ENCODE peak calls at places on chromosomes 7 and 10, in four cellular contexts. One of them, this sample, is unnamed.

GRCh38 chr7:31882187-31882586 is 188.0 kb downstream of the PDE1C start:
- DNase-seq in effector memory CD4-positive, alpha-beta T cell: no peak
- DNase-seq in heart left ventricle: peak
- DNase-seq in transverse colon: no peak
- DNase-seq in this sample: peak

GRCh38 chr7:79398145-79398749 is 55.2 kb downstream of the MAGI2 start:
- DNase-seq in effector memory CD4-positive, alpha-beta T cell: no peak
- DNase-seq in heart left ventricle: no peak
- DNase-seq in transverse colon: no peak
- DNase-seq in this sample: no peak

GRCh38 chr7:45692031-45692430 is 117.9 kb downstream of the ADCY1 start:
- DNase-seq in effector memory CD4-positive, alpha-beta T cell: no peak
- DNase-seq in heart left ventricle: peak
- DNase-seq in transverse colon: no peak
- DNase-seq in this sample: no peak

GRCh38 chr7:112556633-112557032 is 75.8 kb downstream of the LSMEM1 start:
- DNase-seq in effector memory CD4-positive, alpha-beta T cell: no peak
- DNase-seq in heart left ventricle: no peak
- DNase-seq in transverse colon: no peak
- DNase-seq in this sample: no peak

GRCh38 chr7:45654341-45654740 is 80.2 kb downstream of the ADCY1 start:
- DNase-seq in effector memory CD4-positive, alpha-beta T cell: no peak
- DNase-seq in heart left ventricle: no peak
- DNase-seq in transverse colon: no peak
- DNase-seq in this sample: no peak

GRCh38 chr10:126294451-126294850 is 93.8 kb downstream of the ADAM12 start:
- DNase-seq in effector memory CD4-positive, alpha-beta T cell: no peak
- DNase-seq in heart left ventricle: no peak
- DNase-seq in transverse colon: no peak
- DNase-seq in this sample: no peak

GRCh38 chr10:120456626-120457430 is at the start of gene PLPP4:
- DNase-seq in effector memory CD4-positive, alpha-beta T cell: no peak
- DNase-seq in heart left ventricle: no peak
- DNase-seq in transverse colon: no peak
- DNase-seq in this sample: no peak

GRCh38 chr7:133303372-133303771 is 50.5 kb downstream of the EXOC4 start:
- DNase-seq in effector memory CD4-positive, alpha-beta T cell: no peak
- DNase-seq in heart left ventricle: no peak
- DNase-seq in transverse colon: no peak
- DNase-seq in this sample: no peak

GRCh38 chr7:159027803-159028455 is 116.7 kb downstream of the VIPR2 start:
- DNase-seq in effector memory CD4-positive, alpha-beta T cell: no peak
- DNase-seq in heart left ventricle: peak
- DNase-seq in transverse colon: peak
- DNase-seq in this sample: peak

GRCh38 chr10:112792487-112793196 is 157.4 kb upstream of the TCF7L2 start:
- DNase-seq in effector memory CD4-positive, alpha-beta T cell: no peak
- DNase-seq in heart left ventricle: no peak
- DNase-seq in transverse colon: peak
- DNase-seq in this sample: no peak

GRCh38 chr7:82468435-82468834 is 24.9 kb upstream of the CACNA2D1 start:
- DNase-seq in effector memory CD4-positive, alpha-beta T cell: no peak
- DNase-seq in heart left ventricle: no peak
- DNase-seq in transverse colon: no peak
- DNase-seq in this sample: no peak

GRCh38 chr10:71086439-71087080 is 125.8 kb upstream of the UNC5B start:
- DNase-seq in effector memory CD4-positive, alpha-beta T cell: no peak
- DNase-seq in heart left ventricle: peak
- DNase-seq in transverse colon: no peak
- DNase-seq in this sample: peak

GRCh38 chr10:21943633-21944265 is 59.8 kb downstream of the DNAJC1 start:
- DNase-seq in effector memory CD4-positive, alpha-beta T cell: no peak
- DNase-seq in heart left ventricle: no peak
- DNase-seq in transverse colon: no peak
- DNase-seq in this sample: no peak

GRCh38 chr10:79070611-79071534 is 2.1 kb downstream of the ZMIZ1 start:
- DNase-seq in effector memory CD4-positive, alpha-beta T cell: no peak
- DNase-seq in heart left ventricle: peak
- DNase-seq in transverse colon: peak
- DNase-seq in this sample: peak

GRCh38 chr7:66167773-66168367 is 37.3 kb upstream of the TPST1 start:
- DNase-seq in effector memory CD4-positive, alpha-beta T cell: no peak
- DNase-seq in heart left ventricle: no peak
- DNase-seq in transverse colon: no peak
- DNase-seq in this sample: no peak

GRCh38 chr10:5810235-5810634 is 3.0 kb downstream of the GDI2 start:
- DNase-seq in effector memory CD4-positive, alpha-beta T cell: no peak
- DNase-seq in heart left ventricle: no peak
- DNase-seq in transverse colon: no peak
- DNase-seq in this sample: no peak
- H3K4me3 ChIP-seq in effector memory CD4-positive, alpha-beta T cell: peak
- H3K4me3 ChIP-seq in heart left ventricle: no peak
- H3K4me3 ChIP-seq in transverse colon: no peak
- H3K4me3 ChIP-seq in this sample: peak

GRCh38 chr7:122166260-122166659 is 22.2 kb upstream of the AASS start:
- DNase-seq in effector memory CD4-positive, alpha-beta T cell: no peak
- DNase-seq in heart left ventricle: no peak
- DNase-seq in transverse colon: no peak
- DNase-seq in this sample: no peak
- H3K27ac ChIP-seq in effector memory CD4-positive, alpha-beta T cell: no peak
- H3K27ac ChIP-seq in heart left ventricle: no peak
- H3K27ac ChIP-seq in transverse colon: no peak
- H3K27ac ChIP-seq in this sample: no peak

GRCh38 chr10:101772017-101772894 is 3.7 kb downstream of the FGF8 start:
- DNase-seq in effector memory CD4-positive, alpha-beta T cell: no peak
- DNase-seq in heart left ventricle: no peak
- DNase-seq in transverse colon: no peak
- DNase-seq in this sample: peak

GRCh38 chr10:101774589-101775272 is 1.2 kb downstream of the FGF8 start:
- DNase-seq in effector memory CD4-positive, alpha-beta T cell: no peak
- DNase-seq in heart left ventricle: no peak
- DNase-seq in transverse colon: no peak
- DNase-seq in this sample: peak

GRCh38 chr10:101775273-101776131 is at the start of gene FGF8:
- DNase-seq in effector memory CD4-positive, alpha-beta T cell: no peak
- DNase-seq in heart left ventricle: no peak
- DNase-seq in transverse colon: no peak
- DNase-seq in this sample: peak

GRCh38 chr10:101772895-101773761 is 2.8 kb downstream of the FGF8 start:
- DNase-seq in effector memory CD4-positive, alpha-beta T cell: no peak
- DNase-seq in heart left ventricle: no peak
- DNase-seq in transverse colon: no peak
- DNase-seq in this sample: peak

DNA sequence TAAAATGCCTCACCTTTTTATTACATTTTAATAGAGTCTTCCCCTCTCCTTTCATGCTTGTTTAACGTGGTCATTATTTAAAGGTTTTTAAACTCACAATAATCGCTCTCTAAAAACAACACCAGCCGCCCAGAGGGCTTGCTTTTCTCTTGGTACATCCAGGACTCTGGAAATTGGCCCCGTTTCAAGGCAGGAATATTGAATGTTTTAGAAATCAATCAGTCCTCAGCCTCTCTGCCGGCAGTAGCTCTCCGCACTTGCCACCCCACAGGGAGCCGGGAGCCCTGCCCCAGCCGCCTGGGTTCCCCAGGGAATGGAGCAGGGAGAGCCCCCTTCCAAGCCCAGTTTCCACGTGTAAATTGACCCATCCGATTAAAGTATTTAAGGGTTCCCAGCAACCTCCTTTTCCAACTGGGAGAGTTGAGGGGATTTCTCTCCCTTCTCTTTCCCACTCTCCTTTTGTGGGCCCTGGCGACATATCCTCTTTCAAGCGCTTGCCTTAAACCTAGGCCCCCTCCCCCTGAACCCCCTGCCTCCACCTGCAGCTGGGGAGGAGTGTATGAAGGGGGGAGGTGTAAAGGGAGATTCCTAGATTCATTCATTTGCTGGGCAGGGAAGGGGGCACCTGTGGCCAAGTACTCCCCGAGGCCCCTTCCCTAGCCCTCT is 1.9 kb downstream of the FGF8 start:
- DNase-seq in effector memory CD4-positive, alpha-beta T cell: no peak
- DNase-seq in heart left ventricle: no peak
- DNase-seq in transverse colon: no peak
- DNase-seq in this sample: peak
- H3K4me3 ChIP-seq in effector memory CD4-positive, alpha-beta T cell: no peak
- H3K4me3 ChIP-seq in heart left ventricle: no peak
- H3K4me3 ChIP-seq in transverse colon: no peak
- H3K4me3 ChIP-seq in this sample: no peak

GRCh38 chr7:27184342-27185012 is 555 bp downstream of the HOXA11 start:
- DNase-seq in effector memory CD4-positive, alpha-beta T cell: no peak
- DNase-seq in heart left ventricle: no peak
- DNase-seq in transverse colon: peak
- DNase-seq in this sample: peak

GRCh38 chr7:27186450-27187157 is 1.6 kb upstream of the HOXA11 start:
- DNase-seq in effector memory CD4-positive, alpha-beta T cell: no peak
- DNase-seq in heart left ventricle: no peak
- DNase-seq in transverse colon: no peak
- DNase-seq in this sample: no peak

GRCh38 chr7:27187158-27187701 is 2.2 kb upstream of the HOXA11 start:
- DNase-seq in effector memory CD4-positive, alpha-beta T cell: no peak
- DNase-seq in heart left ventricle: no peak
- DNase-seq in transverse colon: no peak
- DNase-seq in this sample: peak

GRCh38 chr7:27185013-27185707 is at the start of gene HOXA11:
- DNase-seq in effector memory CD4-positive, alpha-beta T cell: no peak
- DNase-seq in heart left ventricle: no peak
- DNase-seq in transverse colon: peak
- DNase-seq in this sample: peak

DNA sequence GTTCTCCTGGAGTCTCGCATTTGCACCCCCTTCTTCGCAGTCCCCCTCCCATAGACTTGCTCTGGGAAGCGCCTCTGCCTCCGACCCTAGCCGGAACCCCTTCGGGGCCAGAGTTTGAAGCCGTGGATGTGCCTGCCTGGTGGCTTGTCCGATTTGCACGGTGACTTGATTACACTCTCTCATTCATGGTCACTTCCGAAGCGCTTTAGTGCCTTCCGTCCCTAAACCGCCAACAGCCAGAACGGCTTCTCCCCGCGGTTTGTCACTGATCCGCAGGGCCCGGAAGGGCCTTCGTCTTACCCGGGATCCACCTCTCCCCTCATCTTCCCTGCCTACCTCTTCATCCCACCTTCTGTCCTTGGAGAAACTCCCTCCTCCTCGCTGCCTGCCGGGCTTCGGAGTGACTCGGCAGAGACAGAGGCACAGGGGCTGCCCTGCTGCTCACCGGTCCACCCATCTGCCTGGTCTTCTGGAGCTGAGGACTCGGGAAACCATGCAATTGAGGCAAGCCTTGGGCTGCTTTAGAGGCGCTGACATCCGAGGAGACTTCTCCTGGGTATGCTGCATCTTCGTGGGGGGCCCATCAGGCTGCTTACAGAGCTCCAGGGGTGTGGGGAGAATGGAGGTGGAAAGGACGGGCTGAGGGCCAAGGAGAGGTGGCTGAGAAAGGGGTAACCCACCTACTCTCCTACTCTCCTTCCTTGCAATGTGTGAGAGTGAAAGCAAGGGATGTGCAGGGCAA is 847 bp upstream of the HOXA11 start:
- DNase-seq in effector memory CD4-positive, alpha-beta T cell: no peak
- DNase-seq in heart left ventricle: no peak
- DNase-seq in transverse colon: peak
- DNase-seq in this sample: peak
- H3K27ac ChIP-seq in effector memory CD4-positive, alpha-beta T cell: no peak
- H3K27ac ChIP-seq in heart left ventricle: no peak
- H3K27ac ChIP-seq in transverse colon: peak
- H3K27ac ChIP-seq in this sample: no peak

DNA sequence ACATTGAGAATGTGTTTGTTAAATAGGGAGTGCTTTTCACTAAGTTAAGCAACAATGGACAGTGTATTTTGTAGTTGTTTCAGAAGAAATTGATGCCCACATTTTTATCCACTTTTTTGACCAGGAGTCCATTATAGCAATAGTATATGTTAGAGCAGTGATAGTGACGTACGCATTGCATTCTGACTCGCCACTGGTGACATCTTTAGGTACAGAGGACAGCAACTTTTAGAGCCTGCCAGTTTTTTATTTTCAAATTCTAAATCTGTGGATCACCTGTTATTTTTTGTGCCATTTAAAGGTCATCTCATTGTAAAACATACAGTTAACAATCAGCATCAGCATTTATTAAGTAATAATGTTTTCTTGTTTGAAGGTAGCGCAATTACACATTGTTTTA is 1.4 kb downstream of the UBE2D1 start:
- DNase-seq in effector memory CD4-positive, alpha-beta T cell: no peak
- DNase-seq in heart left ventricle: no peak
- DNase-seq in transverse colon: no peak
- DNase-seq in this sample: no peak
- H3K4me3 ChIP-seq in effector memory CD4-positive, alpha-beta T cell: peak
- H3K4me3 ChIP-seq in heart left ventricle: peak
- H3K4me3 ChIP-seq in transverse colon: no peak
- H3K4me3 ChIP-seq in this sample: peak

DNA sequence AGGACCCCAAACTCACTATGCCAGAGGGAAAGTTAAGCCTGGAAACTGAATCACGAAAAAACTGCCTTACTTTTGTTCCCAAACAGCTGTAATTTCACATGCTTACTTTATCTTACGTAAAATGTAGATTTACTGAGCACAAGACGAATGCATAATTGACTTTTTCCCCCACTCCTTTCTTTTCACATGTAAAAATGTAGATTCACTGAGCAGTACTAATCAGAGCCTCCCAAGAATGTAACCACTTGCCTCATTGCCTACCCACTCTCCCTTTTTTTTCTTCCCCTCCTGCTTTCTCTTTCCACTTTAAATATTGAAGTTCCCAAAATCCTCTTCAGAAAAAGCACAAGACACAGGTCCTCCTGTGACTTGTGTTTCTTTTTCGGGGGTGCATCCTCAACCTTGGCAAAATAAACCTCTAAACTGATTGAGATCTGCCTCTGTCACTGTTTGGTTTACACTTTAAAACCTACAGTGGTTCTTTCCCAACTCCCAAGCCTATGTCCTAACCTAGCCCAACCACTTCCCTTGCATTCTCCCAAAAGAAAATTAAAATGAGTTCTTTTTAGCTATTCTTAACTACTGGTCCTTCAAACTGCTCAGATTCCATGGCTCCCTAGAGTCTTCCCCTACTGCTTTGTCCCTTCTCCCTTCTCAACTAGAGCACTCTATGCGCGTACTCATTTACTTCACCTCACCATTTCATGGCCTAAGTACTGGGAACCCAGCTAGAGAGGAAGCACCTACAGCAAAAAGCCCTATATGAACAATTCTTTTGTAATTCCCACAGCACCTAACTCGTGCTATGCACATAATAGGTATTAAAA is 236.6 kb upstream of the MKLN1 start:
- DNase-seq in effector memory CD4-positive, alpha-beta T cell: no peak
- DNase-seq in heart left ventricle: no peak
- DNase-seq in transverse colon: no peak
- DNase-seq in this sample: no peak
- H3K27ac ChIP-seq in effector memory CD4-positive, alpha-beta T cell: no peak
- H3K27ac ChIP-seq in heart left ventricle: no peak
- H3K27ac ChIP-seq in transverse colon: no peak
- H3K27ac ChIP-seq in this sample: no peak

This sample was measured in coronary artery.